ENCODE peak calls at places on chromosomes 13 and 19, in eight cellular contexts. G is MCF 10A, N is HTR-8/SVneo, V is cardiac fibroblast, M is progenitor cell of endocrine pancreas, B is GDM1, X is ureter, J is SW 1271. D is an unnamed sample.

GRCh38 chr19:27694361-27695055 is 1518.4 kb downstream of the UQCRFS1 start:
- DNase-seq in J (no peak), N (no peak), V (no peak), X (no peak), G (no peak), B (no peak), M (no peak), D (no peak)

GRCh38 chr13:27130223-27131015 is 41.2 kb downstream of the USP12 start:
- DNase-seq in G (peak; percentile 71), X (no peak), M (no peak), V (peak; percentile 68), N (no peak), B (no peak), J (no peak), D (no peak)

GRCh38 chr13:90500569-90500968 is 846.9 kb upstream of the MIR17HG start:
- DNase-seq in X (no peak), J (no peak), V (no peak), N (no peak), M (no peak), B (no peak), G (no peak), D (no peak)

GRCh38 chr19:742540-743075 is 8.3 kb upstream of the MISP start:
- DNase-seq in G (no peak), B (no peak), X (no peak), M (no peak), N (no peak), V (no peak), J (no peak), D (no peak)

GRCh38 chr13:45340422-45341033 is 455 bp downstream of the TPT1 start:
- DNase-seq in N (peak; percentile 51), M (peak; percentile 75), J (peak; percentile 59), G (peak; percentile 91), V (peak; percentile 95), X (peak; percentile 96), B (peak; percentile 70), D (peak; percentile 79)

GRCh38 chr19:32674153-32674958 is 624 bp downstream of the ANKRD27 start:
- DNase-seq in J (no peak), N (no peak), X (no peak), G (peak; percentile 11), V (no peak), M (peak; percentile 47), B (no peak), D (no peak)

GRCh38 chr19:12660980-12661379 is 5.6 kb downstream of the MAN2B1 start:
- DNase-seq in V (no peak), B (no peak), G (no peak), J (no peak), X (no peak), N (no peak), M (no peak), D (peak; percentile 10)

GRCh38 chr19:6402834-6403608 is 10.1 kb upstream of the GTF2F1 start:
- DNase-seq in J (no peak), G (no peak), N (no peak), M (no peak), V (peak; percentile 79), B (no peak), X (no peak), D (peak; percentile 35)

GRCh38 chr13:40479196-40479845 is 187.1 kb downstream of the FOXO1 start:
- DNase-seq in M (no peak), V (no peak), B (no peak), G (no peak), X (no peak), J (no peak), N (no peak), D (peak; percentile 74)

GRCh38 chr19:49596954-49597702 is 6.1 kb downstream of the PRR12 start:
- DNase-seq in V (no peak), J (no peak), N (no peak), X (no peak), G (no peak), B (no peak), M (no peak), D (no peak)

GRCh38 chr13:91154553-91154952 is 192.9 kb upstream of the MIR17HG start:
- DNase-seq in J (no peak), M (no peak), G (no peak), N (no peak), X (no peak), V (no peak), B (no peak), D (no peak)

GRCh38 chr19:35114656-35115537 is 726 bp upstream of the FXYD3 start:
- DNase-seq in V (peak; percentile 58), M (peak; percentile 75), J (no peak), G (peak; percentile 68), B (peak; percentile 54), X (peak; percentile 77), N (peak; percentile 80), D (peak; percentile 92)

GRCh38 chr13:66803013-66803739 is 427.0 kb downstream of the PCDH9 start:
- DNase-seq in V (no peak), B (no peak), N (no peak), G (no peak), J (no peak), M (no peak), X (no peak), D (no peak)

GRCh38 chr13:113897161-113897560 is 33.3 kb upstream of the GAS6 start:
- DNase-seq in N (peak; percentile 75), V (peak; percentile 98), X (peak; percentile 13), J (peak; percentile 50), B (no peak), M (no peak), G (peak; percentile 79), D (no peak)

GRCh38 chr13:35534343-35534742 is 57.9 kb upstream of the MAB21L1 start:
- DNase-seq in N (no peak), B (no peak), J (no peak), G (no peak), V (no peak), X (no peak), M (no peak), D (no peak)

GRCh38 chr19:15123900-15124299 is 16.7 kb downstream of the SYDE1 start:
- DNase-seq in M (no peak), X (peak; percentile 56), J (no peak), V (no peak), N (no peak), G (peak; percentile 27), B (no peak), D (peak; percentile 35)

GRCh38 chr19:50377051-50377441 is 789 bp downstream of the NR1H2 start:
- DNase-seq in V (peak; percentile 16), J (no peak), M (no peak), N (no peak), G (peak; percentile 32), B (no peak), X (no peak), D (no peak)

GRCh38 chr13:22262328-22262920 is 591.6 kb downstream of the FGF9 start:
- DNase-seq in V (no peak), J (no peak), M (no peak), B (no peak), G (no peak), N (no peak), X (no peak), D (no peak)

GRCh38 chr19:11064831-11065303 is 24.4 kb upstream of the LDLR start:
- DNase-seq in M (no peak), B (no peak), G (peak; percentile 58), J (no peak), N (no peak), X (no peak), V (peak; percentile 25), D (no peak)

GRCh38 chr19:39582442-39582841 is 19.9 kb upstream of the LGALS13 start:
- DNase-seq in N (no peak), B (no peak), J (no peak), X (no peak), M (no peak), V (no peak), G (no peak), D (no peak)

GRCh38 chr13:40341501-40341900 is 324.9 kb downstream of the FOXO1 start:
- DNase-seq in M (no peak), X (no peak), G (no peak), B (no peak), J (no peak), V (no peak), N (no peak), D (no peak)

GRCh38 chr13:64640002-64640401 is 2590.1 kb downstream of the PCDH9 start:
- DNase-seq in X (no peak), G (no peak), B (no peak), M (no peak), J (no peak), V (peak; percentile 11), N (no peak), D (no peak)

GRCh38 chr19:4061683-4062575 is 4.8 kb downstream of the ZBTB7A start:
- DNase-seq in V (no peak), G (peak; percentile 64), M (no peak), N (no peak), X (peak; percentile 81), B (no peak), J (no peak), D (no peak)

GRCh38 chr19:53982611-53983010 is 8.8 kb upstream of the CACNG6 start:
- DNase-seq in M (peak; percentile 21), N (no peak), B (no peak), J (no peak), X (no peak), V (peak; percentile 48), G (no peak), D (no peak)

GRCh38 chr13:41678842-41679241 is 221.5 kb downstream of the RGCC start:
- DNase-seq in G (no peak), J (no peak), N (no peak), M (no peak), B (no peak), X (no peak), V (no peak), D (no peak)

GRCh38 chr19:48751835-48752510 is 468 bp downstream of the FUT1 start:
- DNase-seq in M (no peak), J (no peak), X (no peak), V (no peak), B (peak; percentile 5), N (no peak), G (no peak), D (no peak)

GRCh38 chr19:8386990-8387389 is 3.2 kb upstream of the RAB11B start:
- DNase-seq in G (no peak), X (no peak), N (no peak), V (no peak), M (no peak), J (no peak), B (no peak), D (no peak)

GRCh38 chr13:27395007-27395510 is 29.4 kb upstream of the GTF3A start:
- DNase-seq in V (no peak), G (no peak), N (no peak), B (no peak), M (no peak), X (no peak), J (no peak), D (no peak)

GRCh38 chr13:42969558-42970172 is 22.4 kb downstream of the EPSTI1 start:
- DNase-seq in N (peak; percentile 36), V (peak; percentile 78), B (peak; percentile 38), J (no peak), X (peak; percentile 81), M (peak; percentile 61), G (peak; percentile 86), D (peak; percentile 13)

GRCh38 chr19:35856001-35856400 is 710 bp upstream of the KIRREL2 start:
- DNase-seq in X (no peak), G (no peak), M (peak; percentile 84), N (no peak), B (no peak), V (no peak), J (no peak), D (no peak)

GRCh38 chr19:23263870-23264590 is 13.8 kb upstream of the ZNF724 start:
- DNase-seq in B (no peak), M (no peak), G (peak; percentile 20), X (no peak), N (no peak), J (no peak), V (peak; percentile 17), D (no peak)

GRCh38 chr19:39052243-39052746 is 19.9 kb upstream of the FBXO27 start:
- DNase-seq in X (peak; percentile 54), G (peak; percentile 62), N (peak; percentile 72), B (peak; percentile 6), V (peak; percentile 66), M (peak; percentile 41), J (no peak), D (peak; percentile 3)

GRCh38 chr19:32916969-32917611 is 47.5 kb upstream of the SLC7A9 start:
- DNase-seq in J (no peak), M (no peak), B (no peak), V (peak; percentile 5), X (no peak), G (no peak), N (no peak), D (no peak)

GRCh38 chr13:28093871-28094270 is 6.5 kb downstream of the FLT3 start:
- DNase-seq in X (no peak), G (no peak), B (no peak), J (no peak), M (no peak), N (no peak), V (no peak), D (no peak)

D was measured in nucleus accumbens.